ENCODE peak calls at places on chromosomes 2 and 18, in eight cellular contexts. N, V, B, G, A, O, S and R are unnamed samples.

GRCh38 chr18:42517896-42518295 is 562.9 kb downstream of the PIK3C3 start:
- DNase-seq in N (no peak), V (peak; percentile 24), B (no peak), G (no peak), A (no peak), O (no peak), S (no peak), R (no peak)

GRCh38 chr2:114499101-114499500 is 56.7 kb downstream of the DPP10 start:
- DNase-seq in N (no peak), V (no peak), B (no peak), G (no peak), A (no peak), O (no peak), S (no peak), R (no peak)

GRCh38 chr2:33589444-33589843 is 9.7 kb downstream of the FAM98A start:
- DNase-seq in N (no peak), V (no peak), B (no peak), G (no peak), A (no peak), O (no peak), S (no peak), R (no peak)

GRCh38 chr18:23133860-23134779 is 1.2 kb upstream of the CABLES1 start:
- DNase-seq in N (no peak), V (no peak), B (no peak), G (no peak), A (no peak), O (no peak), S (no peak), R (no peak)

GRCh38 chr2:98254504-98255059 is 91.7 kb upstream of the CNGA3 start:
- DNase-seq in N (no peak), V (no peak), B (no peak), G (no peak), A (no peak), O (no peak), S (no peak), R (no peak)

GRCh38 chr2:58939388-58939787 is 698.3 kb upstream of the FANCL start:
- DNase-seq in N (no peak), V (peak; percentile 74), B (no peak), G (no peak), A (no peak), O (no peak), S (no peak), R (peak; percentile 88)

GRCh38 chr2:24083567-24084385 is 858 bp downstream of the TP53I3 start:
- DNase-seq in N (peak; percentile 78), V (peak; percentile 84), B (no peak), G (no peak), A (peak; percentile 22), O (no peak), S (no peak), R (no peak)

GRCh38 chr2:112189001-112189556 is 50.9 kb downstream of the FBLN7 start:
- DNase-seq in N (no peak), V (no peak), B (no peak), G (no peak), A (no peak), O (no peak), S (no peak), R (no peak)

GRCh38 chr2:66581461-66582363 is 146.8 kb downstream of the MEIS1 start:
- DNase-seq in N (no peak), V (peak; percentile 43), B (no peak), G (no peak), A (no peak), O (peak; percentile 17), S (peak; percentile 49), R (no peak)

GRCh38 chr2:66582975-66583842 is 148.3 kb downstream of the MEIS1 start:
- DNase-seq in N (no peak), V (no peak), B (no peak), G (no peak), A (no peak), O (no peak), S (peak; percentile 41), R (no peak)

GRCh38 chr2:66580343-66580954 is 145.5 kb downstream of the MEIS1 start:
- DNase-seq in N (no peak), V (no peak), B (no peak), G (no peak), A (no peak), O (no peak), S (no peak), R (no peak)

GRCh38 chr2:66584011-66584410 is 149.1 kb downstream of the MEIS1 start:
- DNase-seq in N (no peak), V (no peak), B (no peak), G (no peak), A (no peak), O (no peak), S (no peak), R (no peak)

GRCh38 chr2:66582364-66582974 is 147.5 kb downstream of the MEIS1 start:
- DNase-seq in N (no peak), V (no peak), B (no peak), G (no peak), A (no peak), O (no peak), S (no peak), R (no peak)
- H3K27ac ChIP-seq in N (no peak overlapping the region), V (peak overlapping the region; percentile 82), B (no peak overlapping the region), G (no peak overlapping the region), A (no peak overlapping the region), O (no peak overlapping the region), S (no peak overlapping the region), R (no peak overlapping the region)

DNA sequence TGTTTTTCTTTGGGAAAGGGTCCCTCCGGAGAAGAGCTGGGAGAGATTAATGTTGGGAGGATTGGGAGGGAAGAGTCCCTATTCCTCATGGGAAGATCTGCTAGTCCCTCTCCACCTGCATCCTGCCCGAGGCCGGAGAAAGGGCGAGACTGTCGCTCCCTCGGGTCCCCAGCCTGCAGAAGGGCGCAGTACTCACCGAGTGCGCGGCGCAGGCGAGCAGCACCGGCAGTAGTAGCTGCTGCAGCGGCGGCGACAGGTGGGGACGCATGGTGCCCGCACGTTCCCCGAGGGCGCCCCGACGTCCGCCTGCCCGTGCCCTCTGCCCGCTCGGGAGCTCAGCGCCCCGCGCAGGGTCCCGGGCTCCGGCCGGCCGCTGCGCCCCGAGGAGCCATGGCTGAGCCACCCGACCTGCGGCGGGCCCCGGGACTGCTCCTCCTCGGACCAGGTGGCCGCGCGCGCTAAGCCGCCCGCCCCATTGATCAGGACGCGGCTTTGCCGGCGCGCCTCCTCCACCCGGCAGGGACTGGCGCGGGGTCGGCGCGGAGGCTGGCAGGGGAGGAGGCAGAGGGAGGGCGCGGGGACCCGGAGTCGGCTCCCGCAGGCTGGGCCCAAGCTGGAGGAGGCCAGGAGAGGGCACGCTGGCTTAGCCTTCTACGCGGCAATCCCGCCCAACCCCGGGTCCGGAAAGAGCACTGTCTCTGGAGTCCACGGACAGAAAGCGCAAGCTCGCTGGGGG is at the start of gene SCTR:
- DNase-seq in N (peak; percentile 17), V (no peak), B (no peak), G (no peak), A (no peak), O (no peak), S (no peak), R (no peak)
- H3K27me3 ChIP-seq in N (peaks cover 36% of the 10 kb centered on the region), V (peaks cover 17% of the 10 kb centered on the region), B (peaks cover 36% of the 10 kb centered on the region), G (no peaks in the 10 kb centered on the region), A (no peaks in the 10 kb centered on the region), O (peaks cover 8% of the 10 kb centered on the region), S (no peaks in the 10 kb centered on the region), R (peaks cover 5% of the 10 kb centered on the region)

GRCh38 chr18:48934400-48934707 is 16.4 kb downstream of the SMAD7 start:
- DNase-seq in N (no peak), V (no peak), B (no peak), G (no peak), A (no peak), O (no peak), S (no peak), R (no peak)
- H3K4me3 ChIP-seq in N (no peak overlapping the region), V (no peak overlapping the region), B (no peak overlapping the region), G (no peak overlapping the region), A (no peak overlapping the region), O (peak overlapping the region; percentile 23), S (no peak overlapping the region), R (no peak overlapping the region)

DNA sequence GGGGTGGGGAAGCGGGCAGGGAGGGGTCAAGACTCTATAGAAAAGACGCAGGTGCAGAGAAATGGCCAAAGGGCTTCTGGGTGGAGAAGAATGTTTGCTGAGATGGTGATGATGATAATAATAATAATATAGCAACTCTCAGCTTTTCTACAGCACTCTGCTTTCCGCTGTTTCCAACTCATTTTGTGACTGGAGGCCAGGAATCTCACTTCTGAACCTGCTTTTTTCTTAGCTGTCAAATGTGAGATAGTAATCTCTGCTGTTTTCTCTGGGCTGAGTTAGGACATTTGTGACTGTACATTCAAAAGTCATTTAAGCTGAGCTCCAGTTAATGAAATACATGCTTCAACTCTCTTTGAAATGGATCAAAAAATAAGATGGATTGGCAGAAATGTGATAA is 58.4 kb downstream of the TNS1 start:
- DNase-seq in N (no peak), V (no peak), B (no peak), G (no peak), A (no peak), O (no peak), S (no peak), R (no peak)
- H3K27ac ChIP-seq in N (no peak overlapping the region), V (no peak overlapping the region), B (peak overlapping the region; percentile 85), G (no peak overlapping the region), A (no peak overlapping the region), O (peak overlapping the region; percentile 98), S (no peak overlapping the region), R (no peak overlapping the region)